ENCODE peak calls at places on chromosomes 16 and 17, in ten cellular contexts. V is SW 1271; O is thoracic aorta; E is fibroblast of pulmonary artery; Z is stimulated activated CD4-positive, alpha-beta T cell treated with anti-CD3 and anti-CD28 coated beads, Interleukin-12 subunit alpha, Interleukin-12 subunit beta, amount 100 ng/mL, for 4 hours; R is erythroblast; M is CD8-positive, alpha-beta memory T cell; F is activated naive CD8-positive, alpha-beta T cell treated with anti-CD3 and anti-CD28 coated beads, Interleukin-2, amount 50 U/mL, for 24 hours; X is left cardiac atrium; B is fibroblast of the aortic adventitia. T is an unnamed sample.
A peak's percentile ranks its signal among the peaks of the same experiment; 100 is the strongest.

GRCh38 chr17:4678448-4679026 is 25.4 kb downstream of the PELP1 start:
- DNase-seq in V (peak; percentile 58), O (no peak), E (peak; percentile 72), Z (no peak), R (peak; percentile 14), M (no peak), F (peak; percentile 52), X (no peak), B (peak; percentile 77), T (no peak)

GRCh38 chr16:82835487-82836160 is 208.9 kb downstream of the CDH13 start:
- DNase-seq in V (no peak), O (no peak), E (no peak), Z (no peak), R (no peak), M (no peak), F (no peak), X (no peak), B (no peak), T (no peak)

GRCh38 chr16:86110134-86110533 is 211.2 kb downstream of the IRF8 start:
- DNase-seq in V (no peak), O (no peak), E (no peak), Z (no peak), R (no peak), M (no peak), F (no peak), X (no peak), B (no peak), T (no peak)

GRCh38 chr17:9343513-9343912 is 232.1 kb downstream of the STX8 start:
- DNase-seq in V (no peak), O (no peak), E (peak; percentile 33), Z (no peak), R (no peak), M (no peak), F (no peak), X (no peak), B (no peak), T (no peak)

GRCh38 chr16:88759245-88759975 is 25.6 kb downstream of the PIEZO1 start:
- DNase-seq in V (no peak), O (no peak), E (peak; percentile 30), Z (peak; percentile 55), R (peak; percentile 55), M (no peak), F (peak; percentile 14), X (peak; percentile 75), B (no peak), T (no peak)

GRCh38 chr16:19067349-19068236 is at the start of gene COQ7:
- DNase-seq in V (peak; percentile 90), O (peak; percentile 94), E (peak; percentile 100), Z (peak; percentile 98), R (peak; percentile 100), M (peak; percentile 99), F (peak; percentile 98), X (peak; percentile 99), B (peak; percentile 100), T (peak; percentile 99)

GRCh38 chr16:75588716-75589115 is 22.5 kb downstream of the GABARAPL2 start:
- DNase-seq in V (no peak), O (no peak), E (no peak), Z (no peak), R (no peak), M (no peak), F (no peak), X (no peak), B (no peak), T (no peak)

GRCh38 chr17:72887917-72888316 is 204.6 kb downstream of the SLC39A11 start:
- DNase-seq in V (no peak), O (no peak), E (no peak), Z (no peak), R (no peak), M (no peak), F (no peak), X (no peak), B (no peak), T (no peak)

GRCh38 chr17:69672924-69673323 is 258.4 kb downstream of the MAP2K6 start:
- DNase-seq in V (no peak), O (no peak), E (peak; percentile 59), Z (no peak), R (peak; percentile 0), M (no peak), F (no peak), X (no peak), B (peak; percentile 91), T (no peak)

GRCh38 chr16:67145746-67146145 is 5.1 kb downstream of the B3GNT9 start:
- DNase-seq in V (no peak), O (no peak), E (no peak), Z (no peak), R (no peak), M (no peak), F (no peak), X (no peak), B (no peak), T (peak; percentile 18)

GRCh38 chr16:88842806-88843205 is 13.9 kb downstream of the GALNS start:
- DNase-seq in V (no peak), O (no peak), E (no peak), Z (no peak), R (no peak), M (no peak), F (no peak), X (no peak), B (no peak), T (no peak)

GRCh38 chr17:10063730-10064221 is 134.6 kb downstream of the GAS7 start:
- DNase-seq in V (no peak), O (no peak), E (no peak), Z (no peak), R (no peak), M (no peak), F (peak; percentile 59), X (peak; percentile 34), B (no peak), T (no peak)

GRCh38 chr17:73105448-73105847 is 13.0 kb upstream of the SLC39A11 start:
- DNase-seq in V (no peak), O (no peak), E (no peak), Z (no peak), R (no peak), M (no peak), F (no peak), X (no peak), B (no peak), T (no peak)

GRCh38 chr17:29124135-29124930 is 55.9 kb downstream of the MYO18A start:
- DNase-seq in V (no peak), O (no peak), E (peak; percentile 86), Z (no peak), R (peak; percentile 61), M (peak; percentile 44), F (no peak), X (peak; percentile 36), B (peak; percentile 85), T (no peak)

GRCh38 chr17:2852211-2852610 is 56.0 kb downstream of the RAP1GAP2 start:
- DNase-seq in V (no peak), O (no peak), E (no peak), Z (no peak), R (no peak), M (no peak), F (no peak), X (no peak), B (no peak), T (no peak)

GRCh38 chr16:58026705-58027340 is 1.3 kb downstream of the MMP15 start:
- DNase-seq in V (no peak), O (no peak), E (no peak), Z (no peak), R (no peak), M (no peak), F (peak; percentile 13), X (no peak), B (no peak), T (peak; percentile 83)

GRCh38 chr16:53094013-53094630 is 39.3 kb downstream of the CHD9 start:
- DNase-seq in V (no peak), O (no peak), E (no peak), Z (no peak), R (peak; percentile 48), M (no peak), F (no peak), X (peak; percentile 82), B (no peak), T (peak; percentile 89)

GRCh38 chr16:88732172-88732960 is 26.1 kb downstream of the CTU2 start:
- DNase-seq in V (no peak), O (no peak), E (no peak), Z (no peak), R (no peak), M (no peak), F (no peak), X (no peak), B (no peak), T (no peak)

GRCh38 chr16:51440096-51440495 is 289.0 kb upstream of the SALL1 start:
- DNase-seq in V (no peak), O (no peak), E (no peak), Z (no peak), R (no peak), M (no peak), F (no peak), X (no peak), B (no peak), T (no peak)

T was measured in kidney.